ENCODE peak calls at places on chromosomes 13 and 19, in six cellular contexts. One of them, this sample, is unnamed.
A peak's percentile ranks its signal among the peaks of the same experiment; 100 is the strongest.

GRCh38 chr13:41694902-41695301 is 237.6 kb downstream of the RGCC start:
- DNase-seq in KBM-7: peak; percentile 58
- DNase-seq in COR-L47: no peak
- DNase-seq in stimulated activated CD4-positive, alpha-beta T cell treated with anti-CD3 and anti-CD28 coated beads, TNF-alpha, amount 100 ng/mL, for 1 hour: no peak
- DNase-seq in tibial artery: peak; percentile 81
- DNase-seq in hepatic stellate cell: peak; percentile 40
- DNase-seq in this sample: no peak

GRCh38 chr19:11948646-11949045 is 16.2 kb upstream of the ZNF763 start:
- DNase-seq in KBM-7: no peak
- DNase-seq in COR-L47: no peak
- DNase-seq in stimulated activated CD4-positive, alpha-beta T cell treated with anti-CD3 and anti-CD28 coated beads, TNF-alpha, amount 100 ng/mL, for 1 hour: no peak
- DNase-seq in tibial artery: no peak
- DNase-seq in hepatic stellate cell: no peak
- DNase-seq in this sample: no peak

GRCh38 chr19:50820549-50821247 is 2.9 kb downstream of the KLK1 start:
- DNase-seq in KBM-7: peak; percentile 31
- DNase-seq in COR-L47: no peak
- DNase-seq in stimulated activated CD4-positive, alpha-beta T cell treated with anti-CD3 and anti-CD28 coated beads, TNF-alpha, amount 100 ng/mL, for 1 hour: no peak
- DNase-seq in tibial artery: no peak
- DNase-seq in hepatic stellate cell: no peak
- DNase-seq in this sample: peak; percentile 67

GRCh38 chr13:20106751-20107150 is 54.1 kb downstream of the GJA3 start:
- DNase-seq in KBM-7: no peak
- DNase-seq in COR-L47: no peak
- DNase-seq in stimulated activated CD4-positive, alpha-beta T cell treated with anti-CD3 and anti-CD28 coated beads, TNF-alpha, amount 100 ng/mL, for 1 hour: no peak
- DNase-seq in tibial artery: no peak
- DNase-seq in hepatic stellate cell: no peak
- DNase-seq in this sample: no peak

GRCh38 chr13:90702050-90702449 is 645.4 kb upstream of the MIR17HG start:
- DNase-seq in KBM-7: no peak
- DNase-seq in COR-L47: no peak
- DNase-seq in stimulated activated CD4-positive, alpha-beta T cell treated with anti-CD3 and anti-CD28 coated beads, TNF-alpha, amount 100 ng/mL, for 1 hour: no peak
- DNase-seq in tibial artery: no peak
- DNase-seq in hepatic stellate cell: no peak
- DNase-seq in this sample: no peak

GRCh38 chr13:40490086-40490723 is 176.2 kb downstream of the FOXO1 start:
- DNase-seq in KBM-7: no peak
- DNase-seq in COR-L47: no peak
- DNase-seq in stimulated activated CD4-positive, alpha-beta T cell treated with anti-CD3 and anti-CD28 coated beads, TNF-alpha, amount 100 ng/mL, for 1 hour: no peak
- DNase-seq in tibial artery: no peak
- DNase-seq in hepatic stellate cell: no peak
- DNase-seq in this sample: no peak

GRCh38 chr13:95707442-95708389 is 30.8 kb downstream of the DNAJC3 start:
- DNase-seq in KBM-7: peak; percentile 58
- DNase-seq in COR-L47: no peak
- DNase-seq in stimulated activated CD4-positive, alpha-beta T cell treated with anti-CD3 and anti-CD28 coated beads, TNF-alpha, amount 100 ng/mL, for 1 hour: no peak
- DNase-seq in tibial artery: no peak
- DNase-seq in hepatic stellate cell: no peak
- DNase-seq in this sample: no peak

GRCh38 chr13:77784531-77784930 is 87.0 kb downstream of the SLAIN1 start:
- DNase-seq in KBM-7: peak; percentile 9
- DNase-seq in COR-L47: peak; percentile 7
- DNase-seq in stimulated activated CD4-positive, alpha-beta T cell treated with anti-CD3 and anti-CD28 coated beads, TNF-alpha, amount 100 ng/mL, for 1 hour: no peak
- DNase-seq in tibial artery: no peak
- DNase-seq in hepatic stellate cell: no peak
- DNase-seq in this sample: no peak

GRCh38 chr13:87884874-87885273 is 213.7 kb downstream of the SLITRK5 start:
- DNase-seq in KBM-7: no peak
- DNase-seq in COR-L47: peak; percentile 25
- DNase-seq in stimulated activated CD4-positive, alpha-beta T cell treated with anti-CD3 and anti-CD28 coated beads, TNF-alpha, amount 100 ng/mL, for 1 hour: no peak
- DNase-seq in tibial artery: no peak
- DNase-seq in hepatic stellate cell: no peak
- DNase-seq in this sample: peak; percentile 39

GRCh38 chr19:47404334-47405196 is 14.8 kb downstream of the MEIS3 start:
- DNase-seq in KBM-7: no peak
- DNase-seq in COR-L47: no peak
- DNase-seq in stimulated activated CD4-positive, alpha-beta T cell treated with anti-CD3 and anti-CD28 coated beads, TNF-alpha, amount 100 ng/mL, for 1 hour: no peak
- DNase-seq in tibial artery: no peak
- DNase-seq in hepatic stellate cell: no peak
- DNase-seq in this sample: no peak

GRCh38 chr13:95745752-95746151 is 68.8 kb downstream of the DNAJC3 start:
- DNase-seq in KBM-7: no peak
- DNase-seq in COR-L47: no peak
- DNase-seq in stimulated activated CD4-positive, alpha-beta T cell treated with anti-CD3 and anti-CD28 coated beads, TNF-alpha, amount 100 ng/mL, for 1 hour: no peak
- DNase-seq in tibial artery: no peak
- DNase-seq in hepatic stellate cell: no peak
- DNase-seq in this sample: no peak

GRCh38 chr19:46480409-46480808 is 9.0 kb upstream of the PNMA8A start:
- DNase-seq in KBM-7: no peak
- DNase-seq in COR-L47: no peak
- DNase-seq in stimulated activated CD4-positive, alpha-beta T cell treated with anti-CD3 and anti-CD28 coated beads, TNF-alpha, amount 100 ng/mL, for 1 hour: no peak
- DNase-seq in tibial artery: no peak
- DNase-seq in hepatic stellate cell: no peak
- DNase-seq in this sample: no peak

GRCh38 chr13:23723463-23723862 is 153.3 kb downstream of the TNFRSF19 start:
- DNase-seq in KBM-7: no peak
- DNase-seq in COR-L47: no peak
- DNase-seq in stimulated activated CD4-positive, alpha-beta T cell treated with anti-CD3 and anti-CD28 coated beads, TNF-alpha, amount 100 ng/mL, for 1 hour: no peak
- DNase-seq in tibial artery: no peak
- DNase-seq in hepatic stellate cell: peak; percentile 53
- DNase-seq in this sample: no peak

GRCh38 chr13:74246398-74246975 is 112.3 kb upstream of the KLF12 start:
- DNase-seq in KBM-7: no peak
- DNase-seq in COR-L47: no peak
- DNase-seq in stimulated activated CD4-positive, alpha-beta T cell treated with anti-CD3 and anti-CD28 coated beads, TNF-alpha, amount 100 ng/mL, for 1 hour: peak; percentile 5
- DNase-seq in tibial artery: peak; percentile 22
- DNase-seq in hepatic stellate cell: no peak
- DNase-seq in this sample: no peak

GRCh38 chr13:24605923-24606372 is 74.3 kb upstream of the ATP12A start:
- DNase-seq in KBM-7: peak; percentile 80
- DNase-seq in COR-L47: peak; percentile 34
- DNase-seq in stimulated activated CD4-positive, alpha-beta T cell treated with anti-CD3 and anti-CD28 coated beads, TNF-alpha, amount 100 ng/mL, for 1 hour: no peak
- DNase-seq in tibial artery: no peak
- DNase-seq in hepatic stellate cell: peak; percentile 30
- DNase-seq in this sample: no peak

GRCh38 chr13:41587490-41587889 is 130.1 kb downstream of the RGCC start:
- DNase-seq in KBM-7: no peak
- DNase-seq in COR-L47: no peak
- DNase-seq in stimulated activated CD4-positive, alpha-beta T cell treated with anti-CD3 and anti-CD28 coated beads, TNF-alpha, amount 100 ng/mL, for 1 hour: no peak
- DNase-seq in tibial artery: no peak
- DNase-seq in hepatic stellate cell: no peak
- DNase-seq in this sample: peak; percentile 60

GRCh38 chr19:10283786-10284540 is 2.8 kb upstream of the ICAM4 start:
- DNase-seq in KBM-7: no peak
- DNase-seq in COR-L47: no peak
- DNase-seq in stimulated activated CD4-positive, alpha-beta T cell treated with anti-CD3 and anti-CD28 coated beads, TNF-alpha, amount 100 ng/mL, for 1 hour: no peak
- DNase-seq in tibial artery: no peak
- DNase-seq in hepatic stellate cell: no peak
- DNase-seq in this sample: no peak

GRCh38 chr19:58558623-58559274 is 338 bp upstream of the UBE2M start:
- DNase-seq in KBM-7: peak; percentile 98
- DNase-seq in COR-L47: no peak
- DNase-seq in stimulated activated CD4-positive, alpha-beta T cell treated with anti-CD3 and anti-CD28 coated beads, TNF-alpha, amount 100 ng/mL, for 1 hour: peak; percentile 99
- DNase-seq in tibial artery: peak; percentile 98
- DNase-seq in hepatic stellate cell: peak; percentile 94
- DNase-seq in this sample: peak; percentile 99

GRCh38 chr13:103471896-103472295 is 405.7 kb upstream of the SLC10A2 start:
- DNase-seq in KBM-7: no peak
- DNase-seq in COR-L47: no peak
- DNase-seq in stimulated activated CD4-positive, alpha-beta T cell treated with anti-CD3 and anti-CD28 coated beads, TNF-alpha, amount 100 ng/mL, for 1 hour: no peak
- DNase-seq in tibial artery: no peak
- DNase-seq in hepatic stellate cell: no peak
- DNase-seq in this sample: peak; percentile 48

GRCh38 chr13:111791131-111791530 is 275.8 kb upstream of the SOX1 start:
- DNase-seq in KBM-7: no peak
- DNase-seq in COR-L47: no peak
- DNase-seq in stimulated activated CD4-positive, alpha-beta T cell treated with anti-CD3 and anti-CD28 coated beads, TNF-alpha, amount 100 ng/mL, for 1 hour: no peak
- DNase-seq in tibial artery: no peak
- DNase-seq in hepatic stellate cell: no peak
- DNase-seq in this sample: no peak

GRCh38 chr13:31769581-31769980 is 30.3 kb downstream of the RXFP2 start:
- DNase-seq in KBM-7: no peak
- DNase-seq in COR-L47: no peak
- DNase-seq in stimulated activated CD4-positive, alpha-beta T cell treated with anti-CD3 and anti-CD28 coated beads, TNF-alpha, amount 100 ng/mL, for 1 hour: no peak
- DNase-seq in tibial artery: no peak
- DNase-seq in hepatic stellate cell: no peak
- DNase-seq in this sample: no peak